ENCODE peak calls at places on chromosomes 7 and 10, in ten cellular contexts. M, L, R, G, Z, P, U, B, K and D are unnamed samples.

GRCh38 chr7:100519580-100519979 is 19.4 kb upstream of the AGFG2 start:
- DNase-seq in M (no peak), L (no peak), R (no peak), G (no peak), Z (no peak), P (no peak), U (no peak), B (no peak), K (no peak), D (no peak)

GRCh38 chr7:108291791-108292440 is 161.8 kb upstream of the LAMB4 start:
- DNase-seq in M (no peak), L (no peak), R (no peak), G (no peak), Z (no peak), P (no peak), U (no peak), B (no peak), K (no peak), D (no peak)

GRCh38 chr7:128860158-128861073 is 2.2 kb upstream of the ATP6V1F start:
- DNase-seq in M (peak), L (no peak), R (no peak), G (no peak), Z (no peak), P (no peak), U (no peak), B (no peak), K (no peak), D (no peak)

GRCh38 chr7:27124096-27124978 is 6.2 kb downstream of the HOXA4 start:
- DNase-seq in M (no peak), L (no peak), R (peak), G (no peak), Z (no peak), P (no peak), U (peak), B (peak), K (peak), D (no peak)

GRCh38 chr7:116173051-116174028 is 37.0 kb upstream of the TES start:
- DNase-seq in M (peak), L (peak), R (peak), G (no peak), Z (no peak), P (no peak), U (peak), B (no peak), K (no peak), D (no peak)

GRCh38 chr7:19989906-19990305 is 216.5 kb upstream of the TMEM196 start:
- DNase-seq in M (no peak), L (no peak), R (no peak), G (no peak), Z (no peak), P (no peak), U (no peak), B (no peak), K (no peak), D (no peak)

GRCh38 chr7:91634485-91635177 is 245.9 kb downstream of the MTERF1 start:
- DNase-seq in M (no peak), L (no peak), R (no peak), G (no peak), Z (no peak), P (no peak), U (no peak), B (no peak), K (no peak), D (no peak)

GRCh38 chr10:97766106-97766810 is 5.5 kb downstream of the SFRP5 start:
- DNase-seq in M (no peak), L (no peak), R (no peak), G (no peak), Z (no peak), P (no peak), U (no peak), B (no peak), K (no peak), D (no peak)

GRCh38 chr10:67663449-67664087 is 32.4 kb downstream of the CTNNA3 start:
- DNase-seq in M (no peak), L (no peak), R (no peak), G (no peak), Z (no peak), P (no peak), U (no peak), B (no peak), K (no peak), D (no peak)

GRCh38 chr10:8577681-8578080 is 523.2 kb downstream of the GATA3 start:
- DNase-seq in M (no peak), L (no peak), R (no peak), G (no peak), Z (no peak), P (no peak), U (no peak), B (no peak), K (no peak), D (no peak)

GRCh38 chr10:35961501-35961900 is 319.4 kb upstream of the FZD8 start:
- DNase-seq in M (no peak), L (no peak), R (no peak), G (no peak), Z (no peak), P (no peak), U (no peak), B (no peak), K (no peak), D (no peak)

GRCh38 chr7:93921607-93922446 is at the start of gene GNG11:
- DNase-seq in M (peak), L (peak), R (peak), G (peak), Z (peak), P (peak), U (no peak), B (peak), K (peak), D (peak)

GRCh38 chr10:59587083-59587755 is 122.4 kb downstream of the SLC16A9 start:
- DNase-seq in M (no peak), L (no peak), R (no peak), G (no peak), Z (no peak), P (no peak), U (no peak), B (no peak), K (no peak), D (no peak)

GRCh38 chr10:90775351-90776028 is 82.3 kb downstream of the HTR7 start:
- DNase-seq in M (peak), L (no peak), R (no peak), G (no peak), Z (no peak), P (no peak), U (no peak), B (no peak), K (peak), D (no peak)

GRCh38 chr7:138590154-138590553 is 111.0 kb downstream of the SVOPL start:
- DNase-seq in M (peak), L (no peak), R (no peak), G (no peak), Z (no peak), P (no peak), U (no peak), B (no peak), K (no peak), D (no peak)

GRCh38 chr10:87925570-87925969 is 62.1 kb downstream of the PTEN start:
- DNase-seq in M (no peak), L (no peak), R (peak), G (no peak), Z (no peak), P (no peak), U (no peak), B (no peak), K (no peak), D (no peak)

GRCh38 chr10:5123886-5124285 is 29.7 kb downstream of the AKR1C3 start:
- DNase-seq in M (no peak), L (no peak), R (no peak), G (no peak), Z (no peak), P (no peak), U (no peak), B (no peak), K (no peak), D (no peak)

GRCh38 chr7:133682364-133683181 is 429.7 kb downstream of the EXOC4 start:
- DNase-seq in M (no peak), L (no peak), R (no peak), G (no peak), Z (no peak), P (no peak), U (no peak), B (no peak), K (no peak), D (no peak)

GRCh38 chr7:30770936-30771858 is at the start of gene MINDY4:
- DNase-seq in M (peak), L (peak), R (peak), G (peak), Z (peak), P (peak), U (peak), B (peak), K (peak), D (peak)

GRCh38 chr10:35765039-35765662 is 123.1 kb upstream of the FZD8 start:
- DNase-seq in M (peak), L (no peak), R (no peak), G (peak), Z (no peak), P (no peak), U (no peak), B (peak), K (no peak), D (no peak)

GRCh38 chr7:105649727-105650381 is 68.6 kb upstream of the EFCAB10 start:
- DNase-seq in M (no peak), L (no peak), R (no peak), G (no peak), Z (no peak), P (no peak), U (no peak), B (no peak), K (peak), D (no peak)

GRCh38 chr10:100993986-100994708 is 5.5 kb upstream of the LZTS2 start:
- DNase-seq in M (peak), L (peak), R (peak), G (no peak), Z (no peak), P (no peak), U (no peak), B (no peak), K (peak), D (no peak)

GRCh38 chr10:61904711-61905445 is 3.4 kb downstream of the ARID5B start:
- DNase-seq in M (peak), L (peak), R (peak), G (no peak), Z (no peak), P (no peak), U (no peak), B (no peak), K (no peak), D (no peak)

GRCh38 chr7:102463841-102464576 is 654 bp downstream of the ALKBH4 start:
- DNase-seq in M (no peak), L (peak), R (no peak), G (no peak), Z (no peak), P (no peak), U (no peak), B (no peak), K (no peak), D (no peak)

GRCh38 chr7:78465894-78466293 is 667.3 kb downstream of the PHTF2 start:
- DNase-seq in M (peak), L (no peak), R (no peak), G (no peak), Z (no peak), P (no peak), U (no peak), B (no peak), K (no peak), D (no peak)

GRCh38 chr7:35971133-35971995 is 170.5 kb downstream of the SEPTIN7 start:
- DNase-seq in M (no peak), L (peak), R (no peak), G (no peak), Z (no peak), P (peak), U (no peak), B (no peak), K (no peak), D (no peak)

GRCh38 chr10:99945286-99945685 is 64.5 kb downstream of the DNMBP start:
- DNase-seq in M (no peak), L (no peak), R (peak), G (peak), Z (no peak), P (no peak), U (no peak), B (no peak), K (peak), D (no peak)

GRCh38 chr10:31116226-31116625 is 84.6 kb upstream of the ZNF438 start:
- DNase-seq in M (no peak), L (no peak), R (no peak), G (no peak), Z (no peak), P (no peak), U (no peak), B (no peak), K (no peak), D (no peak)

GRCh38 chr10:33155720-33156638 is 178.5 kb downstream of the NRP1 start:
- DNase-seq in M (peak), L (peak), R (no peak), G (no peak), Z (no peak), P (peak), U (no peak), B (no peak), K (no peak), D (peak)

GRCh38 chr10:37434091-37434490 is 308.7 kb downstream of the ANKRD30A start:
- DNase-seq in M (no peak), L (no peak), R (no peak), G (no peak), Z (no peak), P (no peak), U (no peak), B (no peak), K (no peak), D (no peak)

GRCh38 chr10:126049741-126050140 is 153.4 kb downstream of the FANK1 start:
- DNase-seq in M (no peak), L (peak), R (peak), G (no peak), Z (no peak), P (no peak), U (no peak), B (no peak), K (no peak), D (no peak)

GRCh38 chr10:68208424-68209042 is 23.4 kb downstream of the ATOH7 start:
- DNase-seq in M (peak), L (peak), R (peak), G (peak), Z (no peak), P (no peak), U (peak), B (peak), K (no peak), D (no peak)

GRCh38 chr10:42734537-42734936 is 48.1 kb upstream of the BMS1 start:
- DNase-seq in M (no peak), L (no peak), R (no peak), G (peak), Z (no peak), P (no peak), U (no peak), B (no peak), K (no peak), D (no peak)

GRCh38 chr10:130867446-130868194 is 443.9 kb downstream of the TCERG1L start:
- DNase-seq in M (no peak), L (no peak), R (no peak), G (no peak), Z (no peak), P (no peak), U (no peak), B (no peak), K (no peak), D (no peak)

GRCh38 chr7:49187543-49188268 is 263.4 kb downstream of the CDC14C start:
- DNase-seq in M (peak), L (no peak), R (no peak), G (no peak), Z (no peak), P (no peak), U (no peak), B (no peak), K (no peak), D (no peak)

GRCh38 chr7:6530626-6531491 is 20.4 kb downstream of the GRID2IP start:
- DNase-seq in M (peak), L (peak), R (no peak), G (peak), Z (no peak), P (peak), U (no peak), B (peak), K (no peak), D (peak)

GRCh38 chr7:2521952-2522591 is 2.5 kb downstream of the LFNG start:
- DNase-seq in M (no peak), L (no peak), R (peak), G (no peak), Z (no peak), P (no peak), U (no peak), B (no peak), K (no peak), D (no peak)

GRCh38 chr10:69757553-69758309 is 44.0 kb upstream of the COL13A1 start:
- DNase-seq in M (no peak), L (peak), R (peak), G (peak), Z (no peak), P (no peak), U (no peak), B (no peak), K (peak), D (no peak)

GRCh38 chr10:124374535-124375352 is 44.0 kb downstream of the OAT start:
- DNase-seq in M (no peak), L (no peak), R (no peak), G (no peak), Z (no peak), P (no peak), U (no peak), B (no peak), K (no peak), D (no peak)
- TF ChIP-seq POLR2AphosphoS5 in M (no peak), L (no peak), R (no peak), G (no peak), Z (no peak), P (no peak), U (no peak), B (no peak), K (no peak), D (no peak)

DNA sequence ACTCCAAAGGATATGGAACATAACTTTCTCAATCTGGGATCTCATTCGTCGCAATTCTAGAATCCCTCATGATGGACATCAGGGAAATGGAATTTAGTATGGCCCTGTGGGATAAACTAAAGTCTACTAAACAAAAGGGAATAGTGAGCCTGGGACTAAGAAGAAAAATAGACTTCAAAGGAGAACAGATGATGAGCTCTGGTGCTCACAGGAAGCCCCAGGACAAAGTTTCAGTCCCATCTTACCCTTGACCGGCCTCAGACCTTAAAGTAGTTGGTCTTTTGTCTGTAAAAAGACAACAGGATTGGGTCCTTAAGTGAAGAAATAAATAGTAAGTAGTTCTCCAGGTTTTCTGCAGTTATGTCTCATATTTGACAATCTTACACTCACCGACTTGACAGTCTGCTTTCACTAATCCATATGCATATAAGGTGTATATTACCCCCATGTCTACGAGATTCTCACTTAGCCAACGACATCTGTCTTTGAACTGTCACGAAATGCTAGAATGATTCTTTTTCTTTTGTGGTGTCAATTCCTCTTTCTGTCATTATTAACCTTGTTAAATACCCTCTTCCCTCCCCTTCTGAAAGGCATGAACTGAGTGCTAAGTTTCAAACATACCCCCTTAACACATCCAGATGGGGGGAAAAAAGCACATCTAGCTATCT is 10.9 kb upstream of the IKZF1 start:
- DNase-seq in M (no peak), L (no peak), R (no peak), G (no peak), Z (no peak), P (no peak), U (no peak), B (no peak), K (no peak), D (no peak)
- TF ChIP-seq POLR2AphosphoS5 in M (no peak), L (no peak), R (no peak), G (no peak), Z (no peak), P (no peak), U (no peak), B (no peak), K (no peak), D (no peak)

DNA sequence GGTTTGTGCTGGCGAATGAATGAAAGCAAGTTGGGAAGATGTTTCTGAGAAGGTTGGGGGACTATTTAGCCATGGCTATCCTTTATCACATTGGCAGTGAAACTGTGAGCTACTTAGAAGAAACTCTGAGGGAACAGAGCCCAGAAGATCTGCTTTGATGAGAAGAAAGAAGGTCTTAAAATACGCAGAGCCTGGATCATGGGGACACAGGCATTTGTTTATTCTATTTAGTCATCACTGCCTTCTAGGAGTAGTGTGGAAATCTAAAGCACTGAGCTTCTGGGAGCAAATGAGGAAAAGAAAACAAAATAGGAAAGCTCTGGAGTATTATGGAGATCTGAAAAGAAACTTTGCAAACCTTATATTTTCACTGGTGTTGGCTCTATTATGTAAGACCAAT is 28.5 kb downstream of the CPED1 start:
- DNase-seq in M (no peak), L (no peak), R (no peak), G (no peak), Z (no peak), P (no peak), U (no peak), B (no peak), K (peak), D (no peak)
- TF ChIP-seq POLR2AphosphoS5 in M (no peak), L (no peak), R (no peak), G (peak), Z (no peak), P (no peak), U (no peak), B (no peak), K (peak), D (no peak)

GRCh38 chr7:90595801-90596683 is at the start of gene CDK14:
- DNase-seq in M (peak), L (peak), R (peak), G (peak), Z (peak), P (peak), U (peak), B (peak), K (peak), D (peak)
- TF ChIP-seq POLR2AphosphoS5 in M (peak), L (no peak), R (peak), G (no peak), Z (no peak), P (peak), U (no peak), B (peak), K (no peak), D (no peak)

DNA sequence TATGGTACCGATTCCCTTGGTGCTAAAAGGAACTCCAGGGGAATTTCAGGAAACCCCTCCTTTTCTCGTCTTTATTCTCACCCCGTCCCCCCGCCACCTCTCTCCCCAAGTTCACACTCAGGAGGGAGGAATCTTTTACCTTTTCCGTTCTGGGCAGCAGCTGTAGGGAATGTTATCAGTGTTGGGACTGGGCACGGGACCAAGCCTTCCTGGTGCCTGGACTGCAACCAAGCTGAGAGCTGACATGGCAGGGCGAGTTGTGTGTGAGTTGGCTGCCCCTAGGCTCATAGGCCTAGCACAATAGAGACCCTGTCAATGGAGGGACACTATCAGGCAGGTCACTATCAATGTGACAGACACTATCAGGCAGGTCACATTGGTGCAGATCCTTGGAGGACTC is 121.4 kb downstream of the TCF7L2 start:
- DNase-seq in M (no peak), L (peak), R (peak), G (peak), Z (no peak), P (no peak), U (no peak), B (no peak), K (no peak), D (no peak)
- TF ChIP-seq POLR2AphosphoS5 in M (no peak), L (no peak), R (peak), G (peak), Z (no peak), P (no peak), U (peak), B (peak), K (no peak), D (no peak)